ENCODE peak calls at places on chromosome 4, in six cellular contexts. Y is thoracic aorta, A is retinal pigment epithelial cell, R is psoas muscle, Z is progenitor cell of endocrine pancreas, L is mucosa of descending colon. S is an unnamed sample.

GRCh38 chr4:26235500-26235899 is 85.3 kb upstream of the RBPJ start:
- DNase-seq in Y (no peak), A (peak), R (peak), Z (no peak), L (peak), S (no peak)

GRCh38 chr4:62051332-62051731 is 851.2 kb downstream of the ADGRL3 start:
- DNase-seq in Y (no peak), A (no peak), R (no peak), Z (no peak), L (no peak), S (no peak)

GRCh38 chr4:170139764-170140163 is 50.0 kb upstream of the AADAT start:
- DNase-seq in Y (no peak), A (no peak), R (no peak), Z (no peak), L (no peak), S (no peak)

GRCh38 chr4:167419468-167420133 is 185.3 kb upstream of the SPOCK3 start:
- DNase-seq in Y (no peak), A (no peak), R (no peak), Z (no peak), L (no peak), S (no peak)

GRCh38 chr4:11710484-11710883 is 281.8 kb upstream of the HS3ST1 start:
- DNase-seq in Y (no peak), A (peak), R (no peak), Z (no peak), L (no peak), S (peak)

GRCh38 chr4:18698119-18698883 is 676.7 kb upstream of the LCORL start:
- DNase-seq in Y (no peak), A (no peak), R (no peak), Z (no peak), L (no peak), S (no peak)

GRCh38 chr4:37685726-37686372 is 327 bp downstream of the RELL1 start:
- DNase-seq in Y (no peak), A (no peak), R (peak), Z (no peak), L (no peak), S (no peak)

GRCh38 chr4:138216272-138216867 is 25.8 kb downstream of the SLC7A11 start:
- DNase-seq in Y (no peak), A (no peak), R (no peak), Z (no peak), L (no peak), S (no peak)

GRCh38 chr4:113586072-113586471 is 175.5 kb downstream of the CAMK2D start:
- DNase-seq in Y (no peak), A (no peak), R (no peak), Z (no peak), L (no peak), S (no peak)

GRCh38 chr4:165385124-165385523 is 6.3 kb downstream of the CPE start:
- DNase-seq in Y (no peak), A (no peak), R (no peak), Z (no peak), L (no peak), S (no peak)

GRCh38 chr4:8287606-8288280 is 18.2 kb downstream of the HTRA3 start:
- DNase-seq in Y (no peak), A (no peak), R (peak), Z (no peak), L (peak), S (no peak)

GRCh38 chr4:187606581-187606980 is 389.0 kb upstream of the ZFP42 start:
- DNase-seq in Y (no peak), A (no peak), R (no peak), Z (no peak), L (no peak), S (no peak)

GRCh38 chr4:10161840-10162239 is 45.2 kb upstream of the WDR1 start:
- DNase-seq in Y (no peak), A (no peak), R (no peak), Z (no peak), L (no peak), S (no peak)

GRCh38 chr4:10161146-10161545 is 44.5 kb upstream of the WDR1 start:
- DNase-seq in Y (no peak), A (no peak), R (no peak), Z (no peak), L (no peak), S (no peak)

GRCh38 chr4:10158355-10158942 is 41.9 kb upstream of the WDR1 start:
- DNase-seq in Y (no peak), A (peak), R (no peak), Z (no peak), L (no peak), S (no peak)

GRCh38 chr4:10159671-10160070 is 43.1 kb upstream of the WDR1 start:
- DNase-seq in Y (no peak), A (no peak), R (no peak), Z (no peak), L (no peak), S (no peak)

GRCh38 chr4:10160280-10160856 is 43.8 kb upstream of the WDR1 start:
- DNase-seq in Y (no peak), A (no peak), R (no peak), Z (no peak), L (no peak), S (no peak)
- TF ChIP-seq CTCF in Y (no peak), A (peak), R (peak), Z (peak), L (no peak), S (peak)

DNA sequence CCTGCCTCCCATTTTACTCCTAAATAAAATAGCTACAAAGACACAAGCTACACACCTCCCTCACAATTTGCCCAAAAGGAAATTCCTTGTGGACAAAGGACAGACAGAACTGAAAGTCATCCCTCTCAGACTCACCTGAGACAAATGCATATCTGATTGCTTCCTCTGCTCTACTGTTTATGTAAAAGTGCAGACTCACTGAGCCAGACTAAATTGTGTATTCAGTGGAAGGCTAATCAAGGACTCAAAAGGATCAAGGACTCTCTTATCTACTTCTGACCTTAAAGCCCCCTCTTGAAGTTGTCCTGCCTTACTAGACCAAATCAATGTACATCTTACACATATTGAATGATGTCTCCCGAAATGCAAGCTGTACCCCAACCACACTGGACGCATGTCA is 3.9 kb downstream of the PDCL2 start:
- DNase-seq in Y (no peak), A (no peak), R (no peak), Z (no peak), L (no peak), S (no peak)
- TF ChIP-seq CTCF in Y (no peak), A (no peak), R (no peak), Z (no peak), L (no peak), S (no peak)

GRCh38 chr4:78923459-78924312 is 15.6 kb downstream of the PAQR3 start:
- DNase-seq in Y (no peak), A (no peak), R (no peak), Z (no peak), L (no peak), S (no peak)
- TF ChIP-seq CTCF in Y (no peak), A (no peak), R (no peak), Z (peak), L (no peak), S (peak)

GRCh38 chr4:3251691-3252479 is 2.9 kb downstream of the MSANTD1 start:
- DNase-seq in Y (no peak), A (no peak), R (peak), Z (no peak), L (peak), S (no peak)
- TF ChIP-seq CTCF in Y (no peak), A (no peak), R (no peak), Z (no peak), L (no peak), S (no peak)

DNA sequence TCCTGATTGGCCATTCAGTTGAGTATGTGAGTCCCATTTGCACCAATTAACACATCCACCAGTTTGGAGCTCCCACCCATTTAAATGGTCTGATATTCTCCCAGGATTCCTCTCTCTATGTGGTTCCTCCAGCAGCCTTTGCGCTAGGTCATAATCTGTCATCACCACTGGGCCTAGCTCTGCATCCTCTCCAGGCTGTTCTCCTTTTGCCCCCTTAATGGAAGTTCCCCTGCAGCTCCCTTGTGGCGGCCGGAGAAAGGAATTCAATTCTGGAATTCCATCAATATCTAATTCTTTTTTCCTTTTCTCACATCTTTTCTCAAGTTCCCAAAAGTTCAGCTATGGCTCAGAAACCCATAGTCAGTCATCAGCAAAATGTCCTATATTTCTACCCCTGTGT is 2184.4 kb upstream of the AGA start:
- DNase-seq in Y (no peak), A (no peak), R (no peak), Z (no peak), L (no peak), S (no peak)
- TF ChIP-seq CTCF in Y (no peak), A (peak), R (no peak), Z (peak), L (no peak), S (peak)

S was measured in epithelial cell of proximal tubule.